ENCODE peak calls at places on chromosomes 16 and 17, in seven cellular contexts. S is left cardiac atrium, U is T47D, G is NCI-H1694, T is omental fat pad, J is Daoy, W is NCI-H2029. I is an unnamed sample.
A peak's percentile ranks its signal among the peaks of the same experiment; 100 is the strongest.

GRCh38 chr17:7548585-7549400 is at the start of gene TNFSF12:
- DNase-seq in J (peak; percentile 49), G (no peak), W (no peak), U (no peak), S (peak; percentile 76), T (no peak), I (peak; percentile 27)

GRCh38 chr16:22213801-22214200 is 7.7 kb downstream of the EEF2K start:
- DNase-seq in S (no peak), G (no peak), U (no peak), J (no peak), W (no peak), T (no peak), I (no peak)

GRCh38 chr16:69217433-69217832 is 30.5 kb downstream of the SNTB2 start:
- DNase-seq in G (no peak), T (no peak), J (peak; percentile 47), W (no peak), S (no peak), U (no peak), I (peak; percentile 65)

GRCh38 chr17:19883537-19884215 is 15.9 kb upstream of the ULK2 start:
- DNase-seq in G (no peak), T (no peak), U (no peak), S (no peak), W (no peak), J (no peak), I (no peak)

GRCh38 chr16:12323007-12323699 is 346.6 kb downstream of the SNX29 start:
- DNase-seq in U (no peak), T (no peak), S (no peak), W (no peak), J (no peak), G (no peak), I (no peak)

GRCh38 chr17:39541652-39542051 is 66.1 kb downstream of the NEUROD2 start:
- DNase-seq in U (no peak), S (no peak), J (no peak), G (no peak), W (no peak), T (no peak), I (no peak)

GRCh38 chr17:12927541-12928425 is 90.0 kb downstream of the ELAC2 start:
- DNase-seq in G (no peak), T (no peak), J (peak; percentile 58), S (peak; percentile 33), U (no peak), W (no peak), I (no peak)

GRCh38 chr16:55179858-55180585 is 144.0 kb upstream of the IRX6 start:
- DNase-seq in T (no peak), W (peak; percentile 74), U (no peak), S (no peak), G (no peak), J (no peak), I (no peak)

GRCh38 chr17:72077326-72077960 is 43.4 kb upstream of the SOX9 start:
- DNase-seq in U (no peak), T (no peak), S (no peak), G (no peak), J (peak; percentile 28), W (no peak), I (peak; percentile 81)

GRCh38 chr16:16184594-16184993 is 38.7 kb downstream of the ABCC6 start:
- DNase-seq in J (no peak), S (no peak), W (no peak), U (no peak), G (no peak), T (no peak), I (no peak)

GRCh38 chr17:50299776-50300175 is 25.5 kb downstream of the TMEM92 start:
- DNase-seq in S (no peak), W (no peak), U (no peak), T (no peak), G (no peak), J (no peak), I (no peak)

GRCh38 chr17:40510328-40510648 is 8.9 kb upstream of the TNS4 start:
- DNase-seq in S (no peak), T (no peak), W (no peak), J (peak; percentile 98), G (no peak), U (no peak), I (peak; percentile 99)

GRCh38 chr17:68576137-68576536 is 25.0 kb downstream of the FAM20A start:
- DNase-seq in J (no peak), T (no peak), U (no peak), W (no peak), S (no peak), G (no peak), I (no peak)

GRCh38 chr16:27474921-27475320 is 72.9 kb downstream of the IL21R start:
- DNase-seq in J (no peak), S (no peak), U (no peak), G (no peak), W (no peak), T (no peak), I (no peak)

GRCh38 chr16:48409839-48410610 is 24.8 kb upstream of the SIAH1 start:
- DNase-seq in T (peak; percentile 42), U (peak; percentile 11), W (no peak), G (no peak), S (peak; percentile 43), J (peak; percentile 86), I (peak; percentile 93)

I was measured in epithelial cell of esophagus.